ENCODE peak calls at places on chromosomes 13 and 19, in six cellular contexts. R is fibroblast of lung, N is foreskin fibroblast, S is tibial nerve, J is fibroblast of pulmonary artery, G is cardiac muscle cell. B is an unnamed sample.

GRCh38 chr19:48963371-48964204 is 1.5 kb upstream of the FTL start:
- DNase-seq in R (peak), N (peak), S (peak), J (peak), G (peak), B (peak)

GRCh38 chr19:42396248-42396541 is 6.1 kb upstream of the CNFN start:
- DNase-seq in R (no peak), N (no peak), S (no peak), J (no peak), G (no peak), B (no peak)

GRCh38 chr19:47765522-47766358 is 12.8 kb upstream of the SELENOW start:
- DNase-seq in R (peak), N (peak), S (peak), J (peak), G (peak), B (peak)

GRCh38 chr13:76017861-76018556 is 381.9 kb downstream of the LMO7 start:
- DNase-seq in R (no peak), N (no peak), S (no peak), J (no peak), G (no peak), B (no peak)

GRCh38 chr13:51721485-51721884 is 82.5 kb downstream of the DHRS12 start:
- DNase-seq in R (no peak), N (no peak), S (no peak), J (no peak), G (no peak), B (no peak)

GRCh38 chr13:24233351-24233901 is 72.9 kb downstream of the SPATA13 start:
- DNase-seq in R (peak), N (peak), S (no peak), J (peak), G (peak), B (no peak)

GRCh38 chr13:69828527-69828926 is 279.1 kb upstream of the ATXN8OS start:
- DNase-seq in R (no peak), N (no peak), S (no peak), J (no peak), G (no peak), B (no peak)

GRCh38 chr13:113862766-113863510 is 938 bp downstream of the GAS6 start:
- DNase-seq in R (no peak), N (peak), S (no peak), J (peak), G (peak), B (peak)

GRCh38 chr19:56301152-56301551 is 13.5 kb downstream of the ZSCAN5A start:
- DNase-seq in R (no peak), N (no peak), S (no peak), J (peak), G (no peak), B (no peak)

GRCh38 chr19:23699521-23699860 is 12.5 kb upstream of the ZNF675 start:
- DNase-seq in R (no peak), N (no peak), S (no peak), J (no peak), G (no peak), B (no peak)

GRCh38 chr19:13619203-13619632 is 112.9 kb upstream of the CACNA1A start:
- DNase-seq in R (no peak), N (peak), S (no peak), J (no peak), G (no peak), B (no peak)

GRCh38 chr13:102817907-102818306 is 19.0 kb downstream of the BIVM start:
- DNase-seq in R (no peak), N (peak), S (no peak), J (no peak), G (no peak), B (no peak)

GRCh38 chr19:34135033-34135370 is 37.3 kb upstream of the LSM14A start:
- DNase-seq in R (no peak), N (no peak), S (no peak), J (no peak), G (no peak), B (peak)

GRCh38 chr13:50911937-50912624 is 2.5 kb downstream of the RNASEH2B start:
- DNase-seq in R (peak), N (peak), S (peak), J (peak), G (peak), B (peak)

GRCh38 chr19:33235996-33236350 is 10.3 kb upstream of the SLC7A10 start:
- DNase-seq in R (no peak), N (no peak), S (no peak), J (no peak), G (no peak), B (no peak)

GRCh38 chr13:45473627-45474026 is 8.9 kb downstream of the COG3 start:
- DNase-seq in R (no peak), N (no peak), S (no peak), J (no peak), G (peak), B (no peak)

GRCh38 chr19:34994643-34995471 is 5.3 kb upstream of the GRAMD1A start:
- DNase-seq in R (no peak), N (no peak), S (no peak), J (no peak), G (no peak), B (no peak)

GRCh38 chr13:98938801-98939200 is 39.1 kb downstream of the DOCK9 start:
- DNase-seq in R (no peak), N (no peak), S (no peak), J (no peak), G (peak), B (peak)

GRCh38 chr19:4431808-4432674 is 25.6 kb downstream of the UBXN6 start:
- DNase-seq in R (no peak), N (no peak), S (no peak), J (no peak), G (no peak), B (no peak)

GRCh38 chr19:34067861-34068271 is 104.4 kb upstream of the LSM14A start:
- DNase-seq in R (no peak), N (peak), S (no peak), J (no peak), G (no peak), B (no peak)

GRCh38 chr19:47719047-47719885 is 6.0 kb downstream of the EHD2 start:
- DNase-seq in R (peak), N (peak), S (peak), J (peak), G (peak), B (peak)

GRCh38 chr13:81381560-81381959 is 1040.6 kb upstream of the SPRY2 start:
- DNase-seq in R (no peak), N (no peak), S (no peak), J (no peak), G (no peak), B (no peak)

GRCh38 chr19:7360393-7360984 is 11.8 kb downstream of the ARHGEF18 start:
- DNase-seq in R (peak), N (peak), S (no peak), J (peak), G (no peak), B (no peak)

GRCh38 chr19:34881982-34882381 is 44.7 kb upstream of the ZNF30 start:
- DNase-seq in R (no peak), N (no peak), S (no peak), J (peak), G (no peak), B (no peak)

GRCh38 chr19:19033176-19033425 is 216 bp downstream of the SUGP2 start:
- DNase-seq in R (no peak), N (no peak), S (no peak), J (no peak), G (no peak), B (no peak)

GRCh38 chr13:35994131-35994966 is 136.8 kb downstream of the DCLK1 start:
- DNase-seq in R (peak), N (peak), S (no peak), J (peak), G (no peak), B (no peak)

GRCh38 chr19:43662487-43662886 is 7.5 kb downstream of the PLAUR start:
- DNase-seq in R (no peak), N (no peak), S (no peak), J (peak), G (peak), B (no peak)

GRCh38 chr19:18865973-18866799 is 29.8 kb downstream of the CERS1 start:
- DNase-seq in R (peak), N (peak), S (peak), J (peak), G (peak), B (peak)

DNA sequence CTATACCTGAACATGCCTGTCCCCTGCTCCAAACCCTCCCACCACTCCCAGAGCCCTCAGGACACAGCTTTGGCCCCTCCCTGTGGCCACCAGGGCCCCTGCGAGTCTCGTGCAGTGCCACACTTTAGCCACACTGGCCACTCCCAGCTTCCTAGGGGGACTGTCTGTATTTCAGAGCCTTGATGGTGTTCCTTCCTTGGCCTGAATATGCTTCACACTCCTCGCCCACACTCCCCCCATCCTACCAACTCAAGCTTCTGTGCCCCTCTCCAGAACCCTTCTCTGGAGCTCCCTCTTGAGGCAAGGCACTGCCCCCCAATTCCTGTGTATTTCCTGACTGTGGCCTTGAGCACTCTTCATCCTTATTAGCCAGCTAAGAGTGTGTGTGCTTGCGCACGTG is 80.2 kb downstream of the DPF1 start:
- DNase-seq in R (no peak), N (no peak), S (no peak), J (no peak), G (no peak), B (no peak)
- TF ChIP-seq CTCF in R (peak), N (peak), S (no peak), J (peak), G (peak), B (no peak)

GRCh38 chr13:55087085-55087484 is 2053.6 kb upstream of the PRR20A start:
- DNase-seq in R (no peak), N (no peak), S (no peak), J (no peak), G (no peak), B (no peak)
- TF ChIP-seq CTCF in R (no peak), N (no peak), S (no peak), J (no peak), G (no peak), B (no peak)

GRCh38 chr19:12346896-12347295 is 13.5 kb upstream of the ZNF563 start:
- DNase-seq in R (no peak), N (peak), S (no peak), J (no peak), G (no peak), B (no peak)
- TF ChIP-seq CTCF in R (no peak), N (no peak), S (no peak), J (no peak), G (no peak), B (no peak)

DNA sequence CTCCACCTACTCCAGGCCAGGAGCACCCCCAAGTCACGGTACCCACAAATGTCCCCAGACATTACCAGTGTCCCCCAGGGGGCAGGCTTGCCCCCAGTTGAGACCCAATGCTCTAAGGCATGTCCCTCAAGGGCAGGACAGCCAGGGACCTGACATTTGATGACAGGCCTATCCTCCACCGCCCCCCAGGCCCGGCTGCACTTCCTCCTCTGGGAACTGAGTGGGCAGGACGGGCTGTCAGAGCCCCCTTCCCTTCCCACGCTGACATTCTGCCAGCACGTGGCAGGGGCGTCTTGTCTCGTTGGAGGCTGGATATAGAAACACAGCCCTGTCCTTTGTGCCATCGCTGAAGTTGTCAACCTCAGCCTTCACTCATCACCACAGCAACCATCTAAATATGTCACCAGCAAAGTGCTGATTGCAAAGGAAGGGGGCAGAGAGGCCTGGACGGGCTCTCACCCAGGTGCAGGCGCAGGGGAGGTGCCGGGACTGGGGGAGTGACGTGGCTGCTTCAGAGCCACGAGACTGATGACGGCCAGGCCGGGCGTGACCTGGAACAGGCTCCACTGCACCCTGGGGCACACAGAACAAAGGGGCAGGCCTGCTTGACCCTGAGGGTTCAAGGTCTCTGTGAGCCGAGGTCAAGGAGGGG is 38.4 kb downstream of the GNG7 start:
- DNase-seq in R (no peak), N (no peak), S (no peak), J (no peak), G (peak), B (no peak)
- TF ChIP-seq CTCF in R (peak), N (peak), S (no peak), J (peak), G (no peak), B (no peak)

DNA sequence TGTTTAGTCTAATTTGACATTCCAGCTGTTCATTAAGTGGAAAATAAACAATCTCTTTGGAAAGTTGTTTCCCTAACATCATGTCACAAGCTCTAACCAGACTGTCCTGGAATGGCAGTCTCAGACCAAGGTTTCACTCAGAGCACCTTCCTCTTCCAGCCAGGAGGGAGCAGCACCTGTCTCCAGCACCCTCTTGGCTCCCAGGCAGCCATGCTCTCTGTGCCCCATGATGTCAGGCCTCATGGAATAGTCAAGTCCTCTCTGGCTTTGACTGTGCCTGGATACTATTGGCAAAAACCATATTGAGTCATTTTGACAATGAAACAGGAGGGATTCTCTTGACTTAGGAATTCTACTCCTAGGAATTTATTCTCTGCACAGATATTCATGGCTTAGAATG is 171.4 kb downstream of the OXGR1 start:
- DNase-seq in R (peak), N (peak), S (no peak), J (peak), G (peak), B (peak)
- TF ChIP-seq CTCF in R (no peak), N (no peak), S (no peak), J (peak), G (peak), B (peak)

DNA sequence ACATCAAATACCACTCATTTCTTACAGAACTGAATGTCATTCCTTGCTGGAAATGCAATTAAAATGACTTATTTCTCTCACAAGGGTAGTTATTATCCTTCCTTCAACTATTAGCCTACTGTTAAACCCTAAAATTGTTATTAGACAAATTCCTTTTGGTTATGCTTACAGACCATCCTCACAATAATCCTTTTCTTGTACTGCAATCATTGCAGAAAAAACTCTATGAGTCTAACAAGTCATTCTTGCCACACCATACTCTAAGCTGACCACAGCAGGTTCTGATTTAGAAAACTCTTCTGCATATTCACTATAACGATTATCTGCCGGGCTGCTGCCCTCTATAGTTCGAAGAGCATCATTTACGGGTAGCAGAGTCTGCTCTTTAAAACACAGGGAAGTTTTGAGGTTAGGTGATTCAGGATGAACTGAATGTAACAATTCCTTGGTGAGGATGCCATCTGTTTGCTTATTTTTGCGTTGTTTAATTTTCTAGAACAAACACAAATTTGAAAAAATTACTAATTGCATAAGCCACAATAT is 38.2 kb downstream of the MTMR6 start:
- DNase-seq in R (peak), N (peak), S (peak), J (peak), G (peak), B (no peak)
- TF ChIP-seq CTCF in R (peak), N (peak), S (peak), J (peak), G (peak), B (peak)

B was measured in nephron progenitor cell.